ENCODE peak calls at places on chromosomes 7 and 10, in ten cellular contexts. One of them, this sample, is unnamed.

GRCh38 chr10:30037620-30038336 is 21.6 kb downstream of the JCAD start:
- DNase-seq in upper lobe of right lung: no peak
- DNase-seq in CD4-positive, alpha-beta memory T cell: no peak
- DNase-seq in neural progenitor cell: no peak
- DNase-seq in right atrium auricular region: peak
- DNase-seq in RWPE1: no peak
- DNase-seq in prostate gland: no peak
- DNase-seq in CD8-positive, alpha-beta memory T cell: no peak
- DNase-seq in HL-60: no peak
- DNase-seq in substantia nigra: no peak
- DNase-seq in this sample: no peak

GRCh38 chr7:6200971-6201370 is 71.5 kb downstream of the CYTH3 start:
- DNase-seq in upper lobe of right lung: no peak
- DNase-seq in CD4-positive, alpha-beta memory T cell: no peak
- DNase-seq in neural progenitor cell: no peak
- DNase-seq in right atrium auricular region: no peak
- DNase-seq in RWPE1: no peak
- DNase-seq in prostate gland: no peak
- DNase-seq in CD8-positive, alpha-beta memory T cell: no peak
- DNase-seq in HL-60: no peak
- DNase-seq in substantia nigra: no peak
- DNase-seq in this sample: no peak

GRCh38 chr7:48116043-48116442 is 27.0 kb downstream of the UPP1 start:
- DNase-seq in upper lobe of right lung: no peak
- DNase-seq in CD4-positive, alpha-beta memory T cell: no peak
- DNase-seq in neural progenitor cell: no peak
- DNase-seq in right atrium auricular region: no peak
- DNase-seq in RWPE1: no peak
- DNase-seq in prostate gland: no peak
- DNase-seq in CD8-positive, alpha-beta memory T cell: no peak
- DNase-seq in HL-60: no peak
- DNase-seq in substantia nigra: no peak
- DNase-seq in this sample: no peak

GRCh38 chr7:101953248-101953819 is 135.9 kb downstream of the CUX1 start:
- DNase-seq in upper lobe of right lung: no peak
- DNase-seq in CD4-positive, alpha-beta memory T cell: no peak
- DNase-seq in neural progenitor cell: no peak
- DNase-seq in right atrium auricular region: no peak
- DNase-seq in RWPE1: peak
- DNase-seq in prostate gland: no peak
- DNase-seq in CD8-positive, alpha-beta memory T cell: no peak
- DNase-seq in HL-60: no peak
- DNase-seq in substantia nigra: no peak
- DNase-seq in this sample: peak

GRCh38 chr7:108441392-108441955 is 14.8 kb downstream of the NRCAM start:
- DNase-seq in upper lobe of right lung: no peak
- DNase-seq in CD4-positive, alpha-beta memory T cell: no peak
- DNase-seq in neural progenitor cell: no peak
- DNase-seq in right atrium auricular region: no peak
- DNase-seq in RWPE1: no peak
- DNase-seq in prostate gland: no peak
- DNase-seq in CD8-positive, alpha-beta memory T cell: no peak
- DNase-seq in HL-60: no peak
- DNase-seq in substantia nigra: no peak
- DNase-seq in this sample: no peak

GRCh38 chr10:66786705-66787104 is 139.1 kb upstream of the LRRTM3 start:
- DNase-seq in upper lobe of right lung: no peak
- DNase-seq in CD4-positive, alpha-beta memory T cell: no peak
- DNase-seq in neural progenitor cell: no peak
- DNase-seq in right atrium auricular region: no peak
- DNase-seq in RWPE1: no peak
- DNase-seq in prostate gland: no peak
- DNase-seq in CD8-positive, alpha-beta memory T cell: no peak
- DNase-seq in HL-60: no peak
- DNase-seq in substantia nigra: no peak
- DNase-seq in this sample: no peak

GRCh38 chr10:92757066-92757716 is 67.4 kb downstream of the HHEX start:
- DNase-seq in upper lobe of right lung: peak
- DNase-seq in CD4-positive, alpha-beta memory T cell: no peak
- DNase-seq in neural progenitor cell: peak
- DNase-seq in right atrium auricular region: peak
- DNase-seq in RWPE1: peak
- DNase-seq in prostate gland: peak
- DNase-seq in CD8-positive, alpha-beta memory T cell: no peak
- DNase-seq in HL-60: peak
- DNase-seq in substantia nigra: peak
- DNase-seq in this sample: peak

GRCh38 chr10:9781681-9782080 is 1236.0 kb upstream of the CELF2 start:
- DNase-seq in upper lobe of right lung: no peak
- DNase-seq in CD4-positive, alpha-beta memory T cell: no peak
- DNase-seq in neural progenitor cell: no peak
- DNase-seq in right atrium auricular region: no peak
- DNase-seq in RWPE1: no peak
- DNase-seq in prostate gland: no peak
- DNase-seq in CD8-positive, alpha-beta memory T cell: no peak
- DNase-seq in HL-60: no peak
- DNase-seq in substantia nigra: no peak
- DNase-seq in this sample: no peak

GRCh38 chr7:112411186-112411795 is 39.0 kb upstream of the IFRD1 start:
- DNase-seq in upper lobe of right lung: no peak
- DNase-seq in CD4-positive, alpha-beta memory T cell: no peak
- DNase-seq in neural progenitor cell: no peak
- DNase-seq in right atrium auricular region: no peak
- DNase-seq in RWPE1: peak
- DNase-seq in prostate gland: no peak
- DNase-seq in CD8-positive, alpha-beta memory T cell: no peak
- DNase-seq in HL-60: no peak
- DNase-seq in substantia nigra: no peak
- DNase-seq in this sample: no peak

GRCh38 chr7:15720849-15721471 is 34.5 kb upstream of the MEOX2 start:
- DNase-seq in upper lobe of right lung: no peak
- DNase-seq in CD4-positive, alpha-beta memory T cell: no peak
- DNase-seq in neural progenitor cell: peak
- DNase-seq in right atrium auricular region: peak
- DNase-seq in RWPE1: no peak
- DNase-seq in prostate gland: no peak
- DNase-seq in CD8-positive, alpha-beta memory T cell: no peak
- DNase-seq in HL-60: peak
- DNase-seq in substantia nigra: no peak
- DNase-seq in this sample: no peak

GRCh38 chr10:26860026-26860541 is 674 bp downstream of the ABI1 start:
- DNase-seq in upper lobe of right lung: peak
- DNase-seq in CD4-positive, alpha-beta memory T cell: peak
- DNase-seq in neural progenitor cell: peak
- DNase-seq in right atrium auricular region: peak
- DNase-seq in RWPE1: peak
- DNase-seq in prostate gland: peak
- DNase-seq in CD8-positive, alpha-beta memory T cell: peak
- DNase-seq in HL-60: peak
- DNase-seq in substantia nigra: peak
- DNase-seq in this sample: peak

GRCh38 chr10:26860542-26861325 is at the start of gene ABI1:
- DNase-seq in upper lobe of right lung: peak
- DNase-seq in CD4-positive, alpha-beta memory T cell: peak
- DNase-seq in neural progenitor cell: peak
- DNase-seq in right atrium auricular region: peak
- DNase-seq in RWPE1: peak
- DNase-seq in prostate gland: peak
- DNase-seq in CD8-positive, alpha-beta memory T cell: peak
- DNase-seq in HL-60: peak
- DNase-seq in substantia nigra: peak
- DNase-seq in this sample: peak

GRCh38 chr10:26859241-26860025 is 1.3 kb downstream of the ABI1 start:
- DNase-seq in upper lobe of right lung: no peak
- DNase-seq in CD4-positive, alpha-beta memory T cell: no peak
- DNase-seq in neural progenitor cell: peak
- DNase-seq in right atrium auricular region: no peak
- DNase-seq in RWPE1: no peak
- DNase-seq in prostate gland: no peak
- DNase-seq in CD8-positive, alpha-beta memory T cell: no peak
- DNase-seq in HL-60: no peak
- DNase-seq in substantia nigra: no peak
- DNase-seq in this sample: no peak

GRCh38 chr10:26857991-26858706 is 2.6 kb downstream of the ABI1 start:
- DNase-seq in upper lobe of right lung: no peak
- DNase-seq in CD4-positive, alpha-beta memory T cell: no peak
- DNase-seq in neural progenitor cell: no peak
- DNase-seq in right atrium auricular region: no peak
- DNase-seq in RWPE1: no peak
- DNase-seq in prostate gland: no peak
- DNase-seq in CD8-positive, alpha-beta memory T cell: no peak
- DNase-seq in HL-60: no peak
- DNase-seq in substantia nigra: no peak
- DNase-seq in this sample: no peak

DNA sequence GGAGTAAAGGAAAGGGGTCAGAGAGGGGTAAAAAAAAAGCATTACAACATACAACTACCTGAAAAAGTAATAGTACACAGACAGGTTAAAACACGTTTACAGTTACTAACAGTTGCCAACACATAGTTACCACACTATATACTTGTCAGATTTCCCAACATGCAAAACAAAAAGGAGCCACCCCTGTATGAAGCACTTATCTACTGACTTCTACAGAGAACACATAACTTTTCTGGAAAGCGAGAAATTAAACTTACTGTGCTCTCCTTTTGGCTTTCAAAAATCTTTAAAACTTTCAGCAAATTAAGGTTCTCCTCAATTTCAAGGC is 2.1 kb downstream of the ABI1 start:
- DNase-seq in upper lobe of right lung: no peak
- DNase-seq in CD4-positive, alpha-beta memory T cell: no peak
- DNase-seq in neural progenitor cell: no peak
- DNase-seq in right atrium auricular region: no peak
- DNase-seq in RWPE1: peak
- DNase-seq in prostate gland: peak
- DNase-seq in CD8-positive, alpha-beta memory T cell: no peak
- DNase-seq in HL-60: peak
- DNase-seq in substantia nigra: no peak
- DNase-seq in this sample: no peak
- H3K27ac ChIP-seq in upper lobe of right lung: peak
- H3K27ac ChIP-seq in CD4-positive, alpha-beta memory T cell: peak
- H3K27ac ChIP-seq in neural progenitor cell: no peak
- H3K27ac ChIP-seq in right atrium auricular region: peak
- H3K27ac ChIP-seq in RWPE1: no peak
- H3K27ac ChIP-seq in prostate gland: peak
- H3K27ac ChIP-seq in CD8-positive, alpha-beta memory T cell: peak
- H3K27ac ChIP-seq in HL-60: peak
- H3K27ac ChIP-seq in substantia nigra: no peak
- H3K27ac ChIP-seq in this sample: peak

GRCh38 chr7:133061792-133062191 is 20.1 kb downstream of the CHCHD3 start:
- DNase-seq in upper lobe of right lung: no peak
- DNase-seq in CD4-positive, alpha-beta memory T cell: no peak
- DNase-seq in neural progenitor cell: no peak
- DNase-seq in right atrium auricular region: no peak
- DNase-seq in RWPE1: no peak
- DNase-seq in prostate gland: no peak
- DNase-seq in CD8-positive, alpha-beta memory T cell: no peak
- DNase-seq in HL-60: no peak
- DNase-seq in substantia nigra: no peak
- DNase-seq in this sample: no peak
- H3K27ac ChIP-seq in upper lobe of right lung: no peak
- H3K27ac ChIP-seq in CD4-positive, alpha-beta memory T cell: no peak
- H3K27ac ChIP-seq in neural progenitor cell: no peak
- H3K27ac ChIP-seq in right atrium auricular region: no peak
- H3K27ac ChIP-seq in RWPE1: no peak
- H3K27ac ChIP-seq in prostate gland: no peak
- H3K27ac ChIP-seq in CD8-positive, alpha-beta memory T cell: no peak
- H3K27ac ChIP-seq in HL-60: no peak
- H3K27ac ChIP-seq in substantia nigra: no peak
- H3K27ac ChIP-seq in this sample: no peak

GRCh38 chr7:37493810-37494209 is 45.1 kb upstream of the ELMO1 start:
- DNase-seq in upper lobe of right lung: no peak
- DNase-seq in CD4-positive, alpha-beta memory T cell: no peak
- DNase-seq in neural progenitor cell: no peak
- DNase-seq in right atrium auricular region: no peak
- DNase-seq in RWPE1: no peak
- DNase-seq in prostate gland: no peak
- DNase-seq in CD8-positive, alpha-beta memory T cell: no peak
- DNase-seq in HL-60: no peak
- DNase-seq in substantia nigra: no peak
- DNase-seq in this sample: no peak

GRCh38 chr7:37491919-37492694 is 43.4 kb upstream of the ELMO1 start:
- DNase-seq in upper lobe of right lung: no peak
- DNase-seq in CD4-positive, alpha-beta memory T cell: no peak
- DNase-seq in neural progenitor cell: peak
- DNase-seq in right atrium auricular region: no peak
- DNase-seq in RWPE1: no peak
- DNase-seq in prostate gland: no peak
- DNase-seq in CD8-positive, alpha-beta memory T cell: no peak
- DNase-seq in HL-60: no peak
- DNase-seq in substantia nigra: no peak
- DNase-seq in this sample: no peak

GRCh38 chr7:37493123-37493522 is 44.5 kb upstream of the ELMO1 start:
- DNase-seq in upper lobe of right lung: no peak
- DNase-seq in CD4-positive, alpha-beta memory T cell: no peak
- DNase-seq in neural progenitor cell: no peak
- DNase-seq in right atrium auricular region: no peak
- DNase-seq in RWPE1: no peak
- DNase-seq in prostate gland: no peak
- DNase-seq in CD8-positive, alpha-beta memory T cell: no peak
- DNase-seq in HL-60: no peak
- DNase-seq in substantia nigra: peak
- DNase-seq in this sample: no peak

GRCh38 chr7:37488163-37488759 is 39.6 kb upstream of the ELMO1 start:
- DNase-seq in upper lobe of right lung: no peak
- DNase-seq in CD4-positive, alpha-beta memory T cell: no peak
- DNase-seq in neural progenitor cell: peak
- DNase-seq in right atrium auricular region: no peak
- DNase-seq in RWPE1: no peak
- DNase-seq in prostate gland: no peak
- DNase-seq in CD8-positive, alpha-beta memory T cell: no peak
- DNase-seq in HL-60: peak
- DNase-seq in substantia nigra: no peak
- DNase-seq in this sample: no peak

GRCh38 chr7:37489703-37490102 is 41.0 kb upstream of the ELMO1 start:
- DNase-seq in upper lobe of right lung: no peak
- DNase-seq in CD4-positive, alpha-beta memory T cell: no peak
- DNase-seq in neural progenitor cell: no peak
- DNase-seq in right atrium auricular region: no peak
- DNase-seq in RWPE1: no peak
- DNase-seq in prostate gland: no peak
- DNase-seq in CD8-positive, alpha-beta memory T cell: no peak
- DNase-seq in HL-60: no peak
- DNase-seq in substantia nigra: no peak
- DNase-seq in this sample: no peak
- H3K27ac ChIP-seq in upper lobe of right lung: no peak
- H3K27ac ChIP-seq in CD4-positive, alpha-beta memory T cell: no peak
- H3K27ac ChIP-seq in neural progenitor cell: no peak
- H3K27ac ChIP-seq in right atrium auricular region: no peak
- H3K27ac ChIP-seq in RWPE1: no peak
- H3K27ac ChIP-seq in prostate gland: no peak
- H3K27ac ChIP-seq in CD8-positive, alpha-beta memory T cell: no peak
- H3K27ac ChIP-seq in HL-60: no peak
- H3K27ac ChIP-seq in substantia nigra: peak
- H3K27ac ChIP-seq in this sample: no peak

DNA sequence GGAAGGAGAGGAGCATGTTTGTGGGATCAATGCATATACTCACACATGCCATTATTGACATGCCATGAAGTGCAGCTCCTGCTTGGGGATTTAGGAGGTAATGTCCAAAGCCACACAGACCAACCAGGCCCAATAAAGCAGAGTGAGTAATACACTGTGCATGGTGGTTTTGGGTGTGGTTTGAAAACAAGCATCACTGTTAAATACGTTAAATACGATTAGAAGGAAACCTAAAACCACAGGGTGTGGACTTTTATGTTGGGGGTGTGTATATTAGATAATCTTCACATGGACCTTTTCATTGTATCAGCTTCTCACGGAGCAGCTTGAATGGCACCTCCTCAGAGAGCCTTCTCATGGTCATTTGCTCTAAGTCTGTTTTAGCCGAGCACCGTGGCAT is 10.4 kb upstream of the EIF3A start:
- DNase-seq in upper lobe of right lung: no peak
- DNase-seq in CD4-positive, alpha-beta memory T cell: peak
- DNase-seq in neural progenitor cell: no peak
- DNase-seq in right atrium auricular region: no peak
- DNase-seq in RWPE1: peak
- DNase-seq in prostate gland: no peak
- DNase-seq in CD8-positive, alpha-beta memory T cell: peak
- DNase-seq in HL-60: peak
- DNase-seq in substantia nigra: no peak
- DNase-seq in this sample: no peak
- H3K27ac ChIP-seq in upper lobe of right lung: no peak
- H3K27ac ChIP-seq in CD4-positive, alpha-beta memory T cell: peak
- H3K27ac ChIP-seq in neural progenitor cell: no peak
- H3K27ac ChIP-seq in right atrium auricular region: no peak
- H3K27ac ChIP-seq in RWPE1: peak
- H3K27ac ChIP-seq in prostate gland: no peak
- H3K27ac ChIP-seq in CD8-positive, alpha-beta memory T cell: peak
- H3K27ac ChIP-seq in HL-60: no peak
- H3K27ac ChIP-seq in substantia nigra: no peak
- H3K27ac ChIP-seq in this sample: no peak